ENCODE peak calls at places on chromosome 17, in six cellular contexts. J is fibroblast of lung; P is AG10803; T is COR-L47; Z is C1 segment of cervical spinal cord; V is stimulated activated CD4-positive, alpha-beta T cell treated with anti-CD3 and anti-CD28 coated beads, TNF-alpha, amount 100 ng/mL, for 48 hours. O is an unnamed sample.

GRCh38 chr17:2994441-2994840 is 69.0 kb downstream of the OR1D5 start:
- DNase-seq in V (no peak), P (no peak), Z (no peak), T (no peak), J (no peak), O (no peak)

GRCh38 chr17:43559161-43559816 is 13.1 kb upstream of the ETV4 start:
- DNase-seq in T (no peak), P (peak; percentile 45), V (no peak), J (no peak), Z (no peak), O (no peak)

GRCh38 chr17:42378597-42379594 is 9.3 kb downstream of the STAT3 start:
- DNase-seq in V (no peak), P (peak; percentile 30), T (peak; percentile 12), Z (no peak), J (peak; percentile 42), O (peak; percentile 41)

GRCh38 chr17:49987290-49987585 is 7.8 kb downstream of the DLX3 start:
- DNase-seq in T (no peak), Z (no peak), P (no peak), V (no peak), J (no peak), O (no peak)

GRCh38 chr17:19284005-19284959 is 47.1 kb downstream of the EPN2 start:
- DNase-seq in Z (no peak), J (no peak), V (no peak), T (no peak), P (no peak), O (no peak)

GRCh38 chr17:30236807-30237206 is 1.3 kb upstream of the SLC6A4 start:
- DNase-seq in V (no peak), J (peak; percentile 39), Z (no peak), T (no peak), P (peak; percentile 25), O (peak; percentile 55)

GRCh38 chr17:81254955-81255717 is 16.0 kb downstream of the NDUFAF8 start:
- DNase-seq in T (peak; percentile 98), J (peak; percentile 91), V (no peak), P (peak; percentile 74), Z (peak; percentile 39), O (peak; percentile 82)

GRCh38 chr17:59370580-59371299 is 39.3 kb downstream of the YPEL2 start:
- DNase-seq in P (no peak), T (no peak), Z (no peak), V (no peak), J (no peak), O (no peak)

GRCh38 chr17:77140878-77141767 is at the start of gene SEC14L1:
- DNase-seq in P (peak; percentile 51), T (peak; percentile 42), Z (no peak), V (no peak), J (no peak), O (peak; percentile 19)

GRCh38 chr17:80959330-80960036 is 32.2 kb upstream of the CHMP6 start:
- DNase-seq in T (peak; percentile 41), V (no peak), J (peak; percentile 92), P (peak; percentile 88), Z (peak; percentile 45), O (no peak)

GRCh38 chr17:65231662-65232335 is 94.6 kb downstream of the RGS9 start:
- DNase-seq in P (peak; percentile 87), V (peak; percentile 30), J (peak; percentile 67), T (peak; percentile 58), Z (no peak), O (peak; percentile 91)

GRCh38 chr17:74223901-74224300 is 10.5 kb downstream of the TTYH2 start:
- DNase-seq in Z (no peak), J (no peak), V (no peak), T (no peak), P (no peak), O (no peak)

GRCh38 chr17:11176549-11176948 is 64.5 kb upstream of the SHISA6 start:
- DNase-seq in Z (no peak), T (no peak), J (no peak), P (no peak), V (no peak), O (no peak)

GRCh38 chr17:40307001-40307690 is 1.8 kb upstream of the RARA start:
- DNase-seq in T (peak; percentile 81), V (no peak), J (peak; percentile 73), P (peak; percentile 84), Z (no peak), O (no peak)

GRCh38 chr17:45225964-45226530 is 4.4 kb downstream of the FMNL1 start:
- DNase-seq in V (peak; percentile 91), Z (peak; percentile 37), J (no peak), T (no peak), P (no peak), O (no peak)

GRCh38 chr17:72665841-72666518 is 426.5 kb downstream of the SLC39A11 start:
- DNase-seq in V (no peak), T (peak; percentile 27), J (peak; percentile 68), P (peak; percentile 43), Z (no peak), O (no peak)

GRCh38 chr17:10067446-10068143 is 130.8 kb downstream of the GAS7 start:
- DNase-seq in Z (no peak), P (no peak), T (no peak), V (no peak), J (no peak), O (peak; percentile 51)

GRCh38 chr17:61416540-61417363 is 17.1 kb downstream of the TBX2 start:
- DNase-seq in T (peak; percentile 11), P (peak; percentile 84), Z (peak; percentile 57), J (peak; percentile 91), V (no peak), O (peak; percentile 73)

GRCh38 chr17:77361986-77362620 is 221.3 kb downstream of the SEC14L1 start:
- DNase-seq in J (no peak), Z (no peak), V (no peak), T (no peak), P (peak; percentile 53), O (no peak)

GRCh38 chr17:76912585-76912984 is 44.4 kb downstream of the MGAT5B start:
- DNase-seq in P (no peak), T (no peak), V (no peak), J (no peak), Z (no peak), O (no peak)

GRCh38 chr17:68771867-68772515 is 170.8 kb upstream of the FAM20A start:
- DNase-seq in P (peak; percentile 85), Z (no peak), T (peak; percentile 45), J (peak; percentile 87), V (no peak), O (peak; percentile 38)